ENCODE peak calls at places on chromosomes 11 and 22, in four cellular contexts. H is lower lobe of right lung, C is kidney, D is choroid plexus epithelial cell. Q is an unnamed sample.

GRCh38 chr11:116287866-116288265 is 484.9 kb downstream of the BUD13 start:
- DNase-seq in H (no peak), C (no peak), D (no peak), Q (no peak)

GRCh38 chr11:85423331-85423730 is 203.8 kb downstream of the DLG2 start:
- DNase-seq in H (no peak), C (no peak), D (no peak), Q (no peak)

GRCh38 chr11:119470316-119471266 is 47.6 kb upstream of the THY1 start:
- DNase-seq in H (no peak), C (no peak), D (peak), Q (peak)

GRCh38 chr11:78657968-78658839 is 83.5 kb upstream of the NARS2 start:
- DNase-seq in H (peak), C (no peak), D (no peak), Q (no peak)

GRCh38 chr22:18154821-18155390 is 4.9 kb downstream of the USP18 start:
- DNase-seq in H (no peak), C (no peak), D (no peak), Q (no peak)

GRCh38 chr22:40721266-40721665 is 42.0 kb downstream of the MCHR1 start:
- DNase-seq in H (no peak), C (no peak), D (peak), Q (no peak)

GRCh38 chr11:116505466-116506247 is 267.1 kb downstream of the BUD13 start:
- DNase-seq in H (no peak), C (no peak), D (no peak), Q (no peak)

GRCh38 chr11:112455791-112456190 is 195.1 kb upstream of the PLET1 start:
- DNase-seq in H (no peak), C (no peak), D (peak), Q (no peak)

GRCh38 chr11:102346748-102347525 is at the start of gene BIRC2:
- DNase-seq in H (peak), C (peak), D (peak), Q (peak)

GRCh38 chr11:132992838-132993680 is 539.2 kb downstream of the OPCML start:
- DNase-seq in H (no peak), C (no peak), D (peak), Q (peak)

GRCh38 chr11:93986716-93987115 is 34.4 kb upstream of the HEPHL1 start:
- DNase-seq in H (peak), C (no peak), D (peak), Q (no peak)

GRCh38 chr11:34214961-34215805 is 109.8 kb downstream of the NAT10 start:
- DNase-seq in H (no peak), C (no peak), D (peak), Q (peak)

GRCh38 chr11:131796541-131796940 is 426.1 kb downstream of the NTM start:
- DNase-seq in H (no peak), C (no peak), D (no peak), Q (no peak)

GRCh38 chr11:46390331-46391171 is 1.0 kb downstream of the CHRM4 start:
- DNase-seq in H (no peak), C (no peak), D (no peak), Q (no peak)

GRCh38 chr11:17572359-17572690 is 25.3 kb downstream of the OTOG start:
- DNase-seq in H (no peak), C (peak), D (no peak), Q (no peak)

GRCh38 chr22:38505595-38506117 is 455 bp downstream of the DDX17 start:
- DNase-seq in H (peak), C (peak), D (peak), Q (peak)

GRCh38 chr22:48894064-48894671 is 933.5 kb downstream of the BRD1 start:
- DNase-seq in H (no peak), C (no peak), D (no peak), Q (no peak)

GRCh38 chr11:77115181-77115611 is 12.6 kb downstream of the OMP start:
- DNase-seq in H (no peak), C (no peak), D (no peak), Q (no peak)

GRCh38 chr22:46833228-46833627 is 70.8 kb downstream of the TBC1D22A start:
- DNase-seq in H (no peak), C (no peak), D (peak), Q (peak)

GRCh38 chr11:87726511-87726910 is 448.7 kb downstream of the RAB38 start:
- DNase-seq in H (no peak), C (no peak), D (peak), Q (no peak)

GRCh38 chr11:79390477-79390876 is 50.4 kb downstream of the TENM4 start:
- DNase-seq in H (no peak), C (no peak), D (no peak), Q (no peak)

GRCh38 chr11:125272822-125273221 is 108.3 kb downstream of the PKNOX2 start:
- DNase-seq in H (no peak), C (no peak), D (no peak), Q (no peak)

GRCh38 chr11:70569173-70569890 is 171.0 kb downstream of the CTTN start:
- DNase-seq in H (peak), C (peak), D (no peak), Q (no peak)

DNA sequence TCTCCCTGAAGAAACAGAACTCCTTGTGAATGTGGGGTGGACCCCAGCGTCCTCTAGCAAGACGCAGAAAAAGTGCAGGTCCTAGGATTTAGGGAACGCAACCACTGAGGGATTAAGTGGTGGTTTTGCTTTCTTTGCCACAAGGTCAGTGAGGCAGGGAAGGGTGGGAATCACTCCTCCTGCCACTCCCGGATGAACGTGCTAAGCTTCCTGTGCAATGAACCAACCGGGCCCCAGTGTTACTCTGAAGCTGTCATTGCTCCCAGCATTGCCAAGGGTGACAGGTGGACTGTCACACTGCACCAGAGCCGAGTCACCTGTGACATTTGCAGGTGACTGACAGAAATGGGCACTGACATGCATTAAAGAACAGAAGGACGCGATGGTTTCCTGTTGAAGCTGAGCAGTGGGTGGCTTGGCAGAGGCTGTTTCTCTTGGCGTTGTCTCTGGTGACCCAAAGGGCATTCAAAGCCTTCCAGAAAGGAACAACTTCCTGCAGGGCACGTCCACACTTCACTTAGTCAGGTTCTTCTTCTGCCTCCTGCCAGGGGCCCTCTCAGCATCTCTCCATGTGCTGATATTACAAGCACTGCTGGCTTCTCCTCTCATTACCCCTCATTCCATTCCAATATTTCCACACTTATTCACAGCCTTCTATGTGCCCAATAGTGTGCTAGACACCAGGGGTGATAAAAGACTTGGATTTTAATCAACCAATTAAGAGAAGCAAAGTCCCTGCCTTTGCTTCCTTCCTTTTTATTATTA is 9.7 kb downstream of the KIRREL3 start:
- DNase-seq in H (no peak), C (no peak), D (no peak), Q (no peak)
- TF ChIP-seq CTCF in H (peak), C (no peak), D (no peak), Q (no peak)

DNA sequence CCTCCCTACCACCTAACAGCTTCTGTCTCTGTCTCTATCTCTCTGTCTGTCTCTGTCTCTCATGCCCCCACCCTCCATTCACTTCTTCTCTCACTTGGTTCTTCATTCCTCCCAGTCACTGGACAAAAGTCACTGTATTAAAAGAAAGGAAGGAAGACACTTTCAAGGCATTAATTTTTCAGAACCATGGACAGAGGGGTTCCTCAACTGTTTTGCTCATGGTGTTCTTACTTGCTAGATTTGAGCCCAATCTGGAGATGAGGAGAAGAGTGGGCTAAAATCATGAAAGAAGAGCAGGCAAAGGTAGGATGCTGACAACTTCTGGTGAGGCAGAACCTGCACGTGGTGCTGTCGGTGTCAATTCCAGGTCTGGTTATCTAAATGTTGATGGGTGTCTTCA is 116.7 kb upstream of the LARGE1 start:
- DNase-seq in H (no peak), C (no peak), D (no peak), Q (no peak)
- TF ChIP-seq CTCF in H (no peak), C (no peak), D (no peak), Q (no peak)

GRCh38 chr11:26470992-26471391 is 101.1 kb downstream of the MUC15 start:
- DNase-seq in H (no peak), C (no peak), D (no peak), Q (no peak)
- TF ChIP-seq CTCF in H (no peak), C (no peak), D (no peak), Q (no peak)

GRCh38 chr11:44565008-44565745 is at the start of gene CD82:
- DNase-seq in H (peak), C (peak), D (peak), Q (peak)
- TF ChIP-seq CTCF in H (peak), C (peak), D (no peak), Q (peak)

GRCh38 chr11:31803813-31804438 is 7.2 kb downstream of the PAX6 start:
- DNase-seq in H (no peak), C (no peak), D (no peak), Q (no peak)

GRCh38 chr11:31806186-31806943 is 4.8 kb downstream of the PAX6 start:
- DNase-seq in H (no peak), C (no peak), D (no peak), Q (no peak)

GRCh38 chr11:31805629-31806185 is 5.4 kb downstream of the PAX6 start:
- DNase-seq in H (no peak), C (no peak), D (no peak), Q (no peak)

GRCh38 chr11:31804439-31805036 is 6.6 kb downstream of the PAX6 start:
- DNase-seq in H (no peak), C (peak), D (no peak), Q (no peak)

GRCh38 chr11:31805037-31805628 is 6.0 kb downstream of the PAX6 start:
- DNase-seq in H (no peak), C (peak), D (no peak), Q (no peak)
- TF ChIP-seq CTCF in H (no peak), C (no peak), D (no peak), Q (no peak)

GRCh38 chr22:25172153-25172552 is 27.5 kb upstream of the CRYBB3 start:
- DNase-seq in H (no peak), C (no peak), D (peak), Q (no peak)
- TF ChIP-seq CTCF in H (peak), C (peak), D (peak), Q (peak)

GRCh38 chr11:223921-224320 is 12.2 kb downstream of the SIRT3 start:
- DNase-seq in H (no peak), C (peak), D (no peak), Q (no peak)

GRCh38 chr11:221998-222789 is 13.9 kb downstream of the SIRT3 start:
- DNase-seq in H (no peak), C (peak), D (no peak), Q (no peak)

GRCh38 chr11:225734-226453 is 10.2 kb downstream of the SIRT3 start:
- DNase-seq in H (no peak), C (peak), D (peak), Q (no peak)

GRCh38 chr11:223026-223789 is 12.9 kb downstream of the SIRT3 start:
- DNase-seq in H (no peak), C (peak), D (no peak), Q (no peak)

DNA sequence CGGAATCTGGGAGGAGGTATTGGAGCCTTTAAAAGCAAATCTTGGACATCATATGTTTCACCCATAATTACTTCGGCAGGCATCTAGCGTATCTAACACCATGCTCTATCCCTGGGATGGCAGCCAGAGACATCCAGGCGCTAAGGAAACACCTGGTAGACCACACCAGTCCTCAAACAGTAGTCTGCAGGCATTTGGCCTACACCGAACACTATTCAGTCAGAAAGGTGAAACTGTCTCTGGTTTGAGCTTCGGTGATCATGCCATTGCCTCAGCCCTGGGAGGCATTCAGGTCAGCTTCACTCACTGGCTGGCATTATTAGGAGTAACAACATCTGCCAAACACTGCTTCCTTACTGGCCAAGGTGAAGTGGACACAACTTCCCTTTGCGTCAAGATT is 11.7 kb downstream of the SIRT3 start:
- DNase-seq in H (no peak), C (peak), D (no peak), Q (no peak)
- TF ChIP-seq CTCF in H (no peak), C (no peak), D (no peak), Q (no peak)

GRCh38 chr11:127074151-127074761 is 73.7 kb upstream of the KIRREL3 start:
- DNase-seq in H (no peak), C (no peak), D (no peak), Q (peak)
- TF ChIP-seq CTCF in H (no peak), C (no peak), D (no peak), Q (peak)

Q was measured in brain microvascular endothelial cell.